ENCODE peak calls at places on chromosomes 6 and 20, in eight cellular contexts. V is sigmoid colon, X is breast epithelium, M is Panc1, A is SK-N-SH, C is transverse colon, T is stomach, O is spleen. P is an unnamed sample.
A peak's percentile ranks its signal among the peaks of the same experiment; 100 is the strongest.

GRCh38 chr20:61589055-61589385 is 337.0 kb downstream of the CDH4 start:
- DNase-seq in V (no peak), X (no peak), M (no peak), A (no peak), C (no peak), T (no peak), O (no peak), P (no peak)

GRCh38 chr6:90230547-90231240 is 65.9 kb downstream of the BACH2 start:
- DNase-seq in V (no peak), X (no peak), M (no peak), A (no peak), C (no peak), T (no peak), O (no peak), P (no peak)

GRCh38 chr20:41347523-41348429 is 7.2 kb downstream of the LPIN3 start:
- DNase-seq in V (no peak), X (no peak), M (no peak), A (no peak), C (no peak), T (no peak), O (no peak), P (no peak)

GRCh38 chr20:38730167-38730988 is 6.1 kb downstream of the SLC32A1 start:
- DNase-seq in V (no peak), X (no peak), M (no peak), A (no peak), C (peak; percentile 25), T (no peak), O (no peak), P (no peak)

GRCh38 chr6:167235005-167235404 is 56.1 kb upstream of the UNC93A start:
- DNase-seq in V (no peak), X (no peak), M (no peak), A (peak; percentile 46), C (no peak), T (no peak), O (no peak), P (no peak)

GRCh38 chr6:108798672-108799355 is 49.4 kb upstream of the ARMC2 start:
- DNase-seq in V (no peak), X (no peak), M (no peak), A (peak; percentile 73), C (peak; percentile 54), T (peak; percentile 54), O (peak; percentile 89), P (peak; percentile 47)

GRCh38 chr6:138099832-138100231 is 7.4 kb downstream of the PERP start:
- DNase-seq in V (no peak), X (no peak), M (no peak), A (no peak), C (no peak), T (no peak), O (no peak), P (no peak)

GRCh38 chr6:40996591-40997247 is 42.3 kb downstream of the UNC5CL start:
- DNase-seq in V (no peak), X (no peak), M (no peak), A (no peak), C (peak; percentile 8), T (peak; percentile 28), O (no peak), P (no peak)

GRCh38 chr20:50193851-50194830 is 3.5 kb downstream of the CEBPB start:
- DNase-seq in V (peak; percentile 82), X (no peak), M (no peak), A (no peak), C (no peak), T (no peak), O (no peak), P (no peak)

GRCh38 chr20:50196248-50196647 is 5.6 kb downstream of the CEBPB start:
- DNase-seq in V (peak; percentile 72), X (no peak), M (no peak), A (no peak), C (no peak), T (no peak), O (no peak), P (no peak)

GRCh38 chr20:50196896-50197295 is 6.3 kb downstream of the CEBPB start:
- DNase-seq in V (peak; percentile 71), X (no peak), M (no peak), A (no peak), C (no peak), T (no peak), O (no peak), P (no peak)

GRCh38 chr20:50194831-50195523 is 4.3 kb downstream of the CEBPB start:
- DNase-seq in V (peak; percentile 80), X (no peak), M (no peak), A (no peak), C (no peak), T (no peak), O (no peak), P (no peak)

DNA sequence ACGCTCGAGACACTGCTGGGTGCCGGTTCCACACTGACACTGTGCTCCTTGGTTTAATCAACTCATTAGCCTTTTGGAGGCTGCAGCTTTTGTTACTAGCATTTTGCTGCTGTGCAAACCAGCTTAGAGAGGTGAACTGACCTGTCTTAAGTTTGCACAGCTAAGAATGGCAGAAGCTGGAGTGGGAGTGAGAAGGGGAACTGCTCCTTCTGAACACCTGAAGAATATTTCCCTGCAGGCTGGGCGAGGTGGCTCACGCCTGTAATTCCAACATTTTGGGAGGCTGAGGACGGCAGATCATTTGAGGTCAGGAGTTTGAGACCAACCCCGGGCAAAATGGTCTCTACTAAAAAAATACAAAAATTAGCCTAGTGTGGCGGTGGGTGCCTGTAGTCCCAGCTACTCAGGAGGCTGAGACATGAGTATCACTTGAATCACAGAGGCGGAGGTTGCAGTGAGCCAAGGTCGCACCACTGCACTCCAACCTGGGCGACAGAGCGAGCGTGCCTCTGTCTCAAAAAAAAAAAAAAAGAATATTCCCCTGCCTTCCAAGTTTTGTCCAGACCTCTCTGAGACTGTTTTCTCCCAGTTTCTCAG is 5.0 kb downstream of the CEBPB start:
- DNase-seq in V (peak; percentile 72), X (no peak), M (no peak), A (no peak), C (no peak), T (no peak), O (no peak), P (no peak)
- TF ChIP-seq POLR2AphosphoS5 in V (no peak), X (no peak), M (peak; percentile 2), A (no peak), C (no peak), T (no peak), O (peak; percentile 33), P (no peak)

GRCh38 chr6:79230149-79230548 is 4.3 kb downstream of the HMGN3 start:
- DNase-seq in V (no peak), X (no peak), M (no peak), A (no peak), C (no peak), T (no peak), O (no peak), P (no peak)

GRCh38 chr6:79232696-79233462 is 1.6 kb downstream of the HMGN3 start:
- DNase-seq in V (no peak), X (no peak), M (no peak), A (no peak), C (no peak), T (no peak), O (no peak), P (no peak)

GRCh38 chr6:79231101-79231500 is 3.4 kb downstream of the HMGN3 start:
- DNase-seq in V (no peak), X (no peak), M (no peak), A (no peak), C (no peak), T (no peak), O (no peak), P (no peak)

GRCh38 chr6:79233611-79234149 is 802 bp downstream of the HMGN3 start:
- DNase-seq in V (peak; percentile 95), X (peak; percentile 68), M (no peak), A (peak; percentile 90), C (peak; percentile 88), T (peak; percentile 88), O (peak; percentile 95), P (peak; percentile 33)

DNA sequence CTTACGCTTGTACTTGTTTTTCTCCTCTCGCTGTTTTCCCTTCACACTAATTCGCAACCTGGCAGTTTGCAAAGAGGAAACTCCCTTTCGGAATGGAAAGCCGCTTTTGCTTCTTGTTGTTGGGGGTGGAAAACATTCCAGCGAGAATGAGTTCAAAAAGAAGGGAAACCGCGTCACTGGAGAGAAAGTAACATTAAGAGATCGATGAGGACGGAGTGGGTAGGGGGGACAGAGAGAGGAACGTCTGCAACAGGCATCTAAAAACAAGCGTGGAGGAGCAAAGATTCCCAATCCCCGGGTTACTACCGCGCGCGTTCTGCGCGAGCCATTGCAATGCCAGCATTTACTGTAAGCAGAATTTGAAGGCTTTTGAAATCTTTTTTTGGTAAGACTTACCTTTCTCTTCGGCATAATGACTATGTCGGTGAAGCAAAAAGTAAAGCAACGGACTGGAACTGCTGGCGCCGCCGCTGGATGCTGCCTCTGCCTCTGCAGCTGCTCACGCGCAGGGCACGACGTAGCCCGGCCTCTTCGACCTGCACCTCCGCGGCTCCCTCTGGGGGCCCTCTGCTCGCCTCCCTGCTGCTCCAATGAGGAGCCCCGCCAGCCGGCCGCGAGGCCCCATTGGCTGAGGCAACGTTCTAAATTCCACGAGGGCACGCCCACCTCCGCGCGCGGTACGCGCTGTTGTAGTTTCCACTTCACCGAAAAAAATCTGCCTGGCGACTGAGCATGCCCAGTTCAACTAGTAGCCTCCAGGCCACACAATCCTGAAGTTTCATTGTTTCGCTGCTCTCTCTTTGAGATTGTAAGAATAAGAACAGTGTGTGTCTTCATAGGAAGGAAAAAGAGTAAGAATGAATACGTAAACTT is at the start of gene HMGN3:
- DNase-seq in V (peak; percentile 98), X (peak; percentile 95), M (peak; percentile 61), A (peak; percentile 93), C (peak; percentile 96), T (peak; percentile 97), O (peak; percentile 97), P (peak; percentile 93)
- TF ChIP-seq POLR2AphosphoS5 in V (peak; percentile 87), X (peak; percentile 67), M (peak; percentile 27), A (peak; percentile 70), C (peak; percentile 93), T (peak; percentile 46), O (peak; percentile 99), P (peak; percentile 42)

DNA sequence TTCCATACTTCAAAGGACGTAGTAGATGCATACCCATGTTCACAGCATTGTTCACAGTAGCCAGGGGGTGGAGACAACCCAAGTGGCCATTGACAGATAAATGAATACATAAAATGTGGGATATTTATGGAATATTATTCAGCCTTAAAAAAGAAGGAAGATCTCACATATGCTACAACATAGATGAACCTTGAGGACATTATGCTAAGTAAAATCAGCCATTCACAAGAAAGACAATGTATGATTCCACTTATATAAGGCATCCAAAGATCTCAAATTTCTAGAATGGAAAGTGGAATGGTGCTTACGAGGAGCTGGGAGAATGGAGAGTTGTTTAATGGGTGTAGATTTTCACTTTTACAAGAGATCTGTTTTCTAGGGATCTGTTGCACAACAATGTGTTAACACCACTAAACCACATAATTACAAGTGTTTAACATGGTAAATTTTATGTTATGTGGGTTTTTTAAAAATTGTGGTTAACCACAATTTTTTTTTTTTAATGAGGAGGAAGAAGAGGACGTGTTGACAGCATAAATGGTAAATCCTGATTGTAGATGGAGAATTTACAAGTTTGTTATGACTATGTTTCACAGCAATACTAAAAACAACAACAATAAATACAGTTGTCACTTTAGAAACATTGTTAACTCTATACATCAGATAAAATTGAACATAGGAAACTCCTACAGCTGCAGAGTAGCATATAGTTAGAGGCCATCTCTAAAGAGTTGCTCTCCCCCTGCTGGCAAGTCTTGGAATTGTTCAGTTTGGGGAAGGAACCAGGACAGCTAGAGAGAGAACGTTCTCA is 41.6 kb downstream of the CCN2 start:
- DNase-seq in V (peak; percentile 72), X (peak; percentile 58), M (peak; percentile 60), A (peak; percentile 42), C (peak; percentile 89), T (peak; percentile 80), O (no peak), P (peak; percentile 26)
- TF ChIP-seq POLR2AphosphoS5 in V (no peak), X (no peak), M (no peak), A (no peak), C (no peak), T (no peak), O (no peak), P (no peak)

DNA sequence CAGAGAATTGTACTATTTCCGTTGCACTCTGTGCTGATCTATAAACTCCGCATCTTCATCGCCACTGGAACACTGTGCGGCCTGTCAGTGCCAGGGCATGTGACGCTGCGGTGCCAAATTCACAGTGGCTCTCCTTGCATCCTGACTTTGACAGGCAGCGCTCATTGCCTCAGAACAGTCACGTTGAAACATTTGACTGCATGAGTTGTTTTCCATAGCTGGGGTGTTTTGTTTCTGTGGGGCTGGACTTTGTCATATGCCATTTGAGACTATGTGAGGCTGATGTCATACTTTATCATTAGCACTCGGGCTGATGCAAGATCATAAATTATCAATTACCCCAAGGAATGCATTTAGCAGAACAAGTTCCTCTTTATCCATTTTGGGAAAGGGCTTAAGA is 32.7 kb downstream of the CFAP61 start:
- DNase-seq in V (no peak), X (no peak), M (no peak), A (no peak), C (no peak), T (no peak), O (no peak), P (no peak)
- TF ChIP-seq POLR2AphosphoS5 in V (no peak), X (no peak), M (no peak), A (no peak), C (no peak), T (no peak), O (no peak), P (no peak)